ENCODE peak calls at places on chromosomes 2 and 18, in ten cellular contexts. Z is DMS153; N is astrocyte of the spinal cord; X is LHCN-M2; W is adipocyte; F is CD4-positive, alpha-beta memory T cell; K is Kasumi-1; R is T-helper 2 cell; B is HTR-8/SVneo; A is AG10803. I is an unnamed sample.

GRCh38 chr2:130345611-130346010 is 2.9 kb downstream of the IMP4 start:
- DNase-seq in Z (no peak), N (no peak), X (no peak), W (no peak), F (no peak), K (no peak), R (no peak), B (no peak), A (no peak), I (no peak)

GRCh38 chr18:56902653-56903052 is 244.2 kb upstream of the BOD1L2 start:
- DNase-seq in Z (no peak), N (no peak), X (no peak), W (no peak), F (no peak), K (no peak), R (no peak), B (no peak), A (no peak), I (no peak)

GRCh38 chr2:176424756-176425155 is 155.5 kb downstream of the MTX2 start:
- DNase-seq in Z (no peak), N (no peak), X (no peak), W (no peak), F (no peak), K (no peak), R (no peak), B (no peak), A (no peak), I (no peak)

GRCh38 chr2:123636232-123636631 is 388.9 kb upstream of the CNTNAP5 start:
- DNase-seq in Z (no peak), N (no peak), X (no peak), W (no peak), F (no peak), K (no peak), R (no peak), B (no peak), A (no peak), I (no peak)

GRCh38 chr2:42217914-42218313 is 48.8 kb downstream of the EML4 start:
- DNase-seq in Z (no peak), N (no peak), X (no peak), W (no peak), F (no peak), K (no peak), R (no peak), B (no peak), A (no peak), I (no peak)

GRCh38 chr2:151007365-151007764 is 254.3 kb downstream of the RBM43 start:
- DNase-seq in Z (no peak), N (peak; percentile 27), X (peak; percentile 29), W (no peak), F (no peak), K (no peak), R (no peak), B (no peak), A (peak; percentile 14), I (peak; percentile 36)

GRCh38 chr18:495452-495851 is 5.0 kb downstream of the COLEC12 start:
- DNase-seq in Z (no peak), N (no peak), X (no peak), W (no peak), F (no peak), K (no peak), R (no peak), B (no peak), A (no peak), I (no peak)

GRCh38 chr2:138059967-138060635 is 95.8 kb downstream of the HNMT start:
- DNase-seq in Z (peak; percentile 70), N (peak; percentile 57), X (peak; percentile 86), W (peak; percentile 39), F (no peak), K (peak; percentile 37), R (no peak), B (peak; percentile 44), A (peak; percentile 52), I (peak; percentile 68)

GRCh38 chr2:86238354-86238753 is 39.1 kb downstream of the MRPL35 start:
- DNase-seq in Z (no peak), N (no peak), X (no peak), W (no peak), F (no peak), K (no peak), R (no peak), B (no peak), A (no peak), I (no peak)

GRCh38 chr2:47043142-47043890 is 111.8 kb downstream of the STPG4 start:
- DNase-seq in Z (no peak), N (peak; percentile 94), X (peak; percentile 100), W (peak; percentile 90), F (no peak), K (peak; percentile 18), R (no peak), B (peak; percentile 99), A (peak; percentile 96), I (peak; percentile 98)

GRCh38 chr2:42969231-42970150 is 177.1 kb upstream of the HAAO start:
- DNase-seq in Z (no peak), N (peak; percentile 82), X (peak; percentile 94), W (peak; percentile 86), F (no peak), K (no peak), R (no peak), B (peak; percentile 50), A (peak; percentile 97), I (peak; percentile 54)

I was measured in myocyte.